ENCODE peak calls at places on chromosomes 16 and 17, in nine cellular contexts. B, G, K, X, L, D, R, Q and S are unnamed samples.
A peak's percentile ranks its signal among the peaks of the same experiment; 100 is the strongest.

GRCh38 chr17:1829189-1829578 is 518 bp downstream of the SMYD4 start:
- DNase-seq in B (peak; percentile 23), G (no peak), K (no peak), X (peak; percentile 5), L (no peak), D (peak; percentile 68), R (no peak), Q (no peak), S (no peak)

GRCh38 chr17:59221159-59221847 is 992 bp downstream of the GDPD1 start:
- DNase-seq in B (no peak), G (peak; percentile 43), K (no peak), X (no peak), L (no peak), D (no peak), R (no peak), Q (peak; percentile 48), S (no peak)

GRCh38 chr17:17685775-17686291 is 4.6 kb downstream of the RAI1 start:
- DNase-seq in B (no peak), G (peak; percentile 65), K (peak; percentile 85), X (peak; percentile 75), L (no peak), D (peak; percentile 49), R (no peak), Q (peak; percentile 78), S (peak; percentile 66)

GRCh38 chr17:1779571-1780074 is 17.8 kb downstream of the SERPINF1 start:
- DNase-seq in B (peak; percentile 94), G (peak; percentile 92), K (peak; percentile 57), X (peak; percentile 99), L (no peak), D (peak; percentile 52), R (peak; percentile 93), Q (peak; percentile 71), S (no peak)

GRCh38 chr16:87308826-87309225 is 8.4 kb downstream of the C16orf95 start:
- DNase-seq in B (no peak), G (no peak), K (no peak), X (no peak), L (no peak), D (no peak), R (no peak), Q (no peak), S (no peak)

GRCh38 chr16:27429981-27430441 is 28.0 kb downstream of the IL21R start:
- DNase-seq in B (peak; percentile 11), G (peak; percentile 2), K (no peak), X (no peak), L (no peak), D (no peak), R (peak; percentile 79), Q (no peak), S (peak; percentile 7)

GRCh38 chr17:185445-186138 is 4.1 kb upstream of the DOC2B start:
- DNase-seq in B (no peak), G (no peak), K (no peak), X (no peak), L (no peak), D (no peak), R (no peak), Q (no peak), S (no peak)

GRCh38 chr16:71467810-71468209 is 5.8 kb upstream of the ZNF23 start:
- DNase-seq in B (no peak), G (peak; percentile 37), K (no peak), X (peak; percentile 20), L (no peak), D (peak; percentile 34), R (no peak), Q (no peak), S (peak; percentile 46)

GRCh38 chr16:26644912-26645543 is 421.7 kb upstream of the C16orf82 start:
- DNase-seq in B (no peak), G (no peak), K (no peak), X (no peak), L (no peak), D (no peak), R (no peak), Q (no peak), S (no peak)

GRCh38 chr17:1931759-1932579 is 93.2 kb downstream of the RTN4RL1 start:
- DNase-seq in B (no peak), G (peak; percentile 59), K (no peak), X (peak; percentile 9), L (no peak), D (peak; percentile 73), R (no peak), Q (no peak), S (peak; percentile 6)

GRCh38 chr17:40818733-40819527 is 3.5 kb downstream of the KRT10 start:
- DNase-seq in B (peak; percentile 68), G (peak; percentile 89), K (peak; percentile 81), X (peak; percentile 76), L (peak; percentile 17), D (peak; percentile 83), R (peak; percentile 83), Q (peak; percentile 86), S (peak; percentile 87)

GRCh38 chr17:79941088-79942010 is 94.3 kb downstream of the TBC1D16 start:
- DNase-seq in B (no peak), G (peak; percentile 50), K (no peak), X (no peak), L (no peak), D (peak; percentile 5), R (no peak), Q (peak; percentile 42), S (no peak)

GRCh38 chr17:8153550-8153956 is 1.3 kb upstream of the PER1 start:
- DNase-seq in B (peak; percentile 79), G (peak; percentile 80), K (peak; percentile 95), X (peak; percentile 98), L (peak; percentile 73), D (peak; percentile 88), R (no peak), Q (peak; percentile 81), S (peak; percentile 98)

GRCh38 chr16:72788269-72788809 is 259.6 kb downstream of the ZFHX3 start:
- DNase-seq in B (no peak), G (no peak), K (no peak), X (no peak), L (no peak), D (no peak), R (no peak), Q (peak; percentile 49), S (no peak)

GRCh38 chr17:7114875-7115614 is 423 bp upstream of the ASGR2 start:
- DNase-seq in B (no peak), G (no peak), K (peak; percentile 32), X (no peak), L (no peak), D (no peak), R (no peak), Q (no peak), S (no peak)

GRCh38 chr17:43669971-43670644 is 8.4 kb upstream of the MEOX1 start:
- DNase-seq in B (no peak), G (no peak), K (no peak), X (peak; percentile 17), L (no peak), D (peak; percentile 52), R (no peak), Q (no peak), S (no peak)

GRCh38 chr16:71629617-71630016 is 3.6 kb downstream of the MARVELD3 start:
- DNase-seq in B (no peak), G (no peak), K (no peak), X (no peak), L (no peak), D (peak; percentile 84), R (no peak), Q (no peak), S (no peak)

GRCh38 chr17:54996441-54996840 is 27.9 kb downstream of the STXBP4 start:
- DNase-seq in B (no peak), G (no peak), K (no peak), X (no peak), L (no peak), D (no peak), R (no peak), Q (no peak), S (no peak)

GRCh38 chr17:80395402-80396151 is 19.4 kb upstream of the ENDOV start:
- DNase-seq in B (no peak), G (no peak), K (peak; percentile 65), X (no peak), L (no peak), D (no peak), R (no peak), Q (no peak), S (no peak)

GRCh38 chr16:29710227-29711219 is 31.5 kb downstream of the QPRT start:
- DNase-seq in B (no peak), G (no peak), K (peak; percentile 38), X (peak; percentile 75), L (no peak), D (peak; percentile 26), R (no peak), Q (peak; percentile 3), S (peak; percentile 82)
- H3K27ac ChIP-seq in B (no peak overlapping the region), G (no peak overlapping the region), K (peak overlapping the region; percentile 3), X (no peak overlapping the region), L (peak overlapping the region; percentile 52), D (no peak overlapping the region), R (no peak overlapping the region), Q (no peak overlapping the region), S (peak overlapping the region; percentile 17)

GRCh38 chr16:35409503-35409902 is 1950.1 kb downstream of the TP53TG3F start:
- DNase-seq in B (no peak), G (no peak), K (no peak), X (peak; percentile 1), L (no peak), D (no peak), R (no peak), Q (no peak), S (no peak)
- H3K9me3 ChIP-seq in B (peaks cover 14% of the 10 kb centered on the region), G (no peaks in the 10 kb centered on the region), K (no peaks in the 10 kb centered on the region), X (no peaks in the 10 kb centered on the region), L (no peaks in the 10 kb centered on the region), D (no peaks in the 10 kb centered on the region), R (no peaks in the 10 kb centered on the region), Q (no peaks in the 10 kb centered on the region), S (peaks cover 2% of the 10 kb centered on the region)

DNA sequence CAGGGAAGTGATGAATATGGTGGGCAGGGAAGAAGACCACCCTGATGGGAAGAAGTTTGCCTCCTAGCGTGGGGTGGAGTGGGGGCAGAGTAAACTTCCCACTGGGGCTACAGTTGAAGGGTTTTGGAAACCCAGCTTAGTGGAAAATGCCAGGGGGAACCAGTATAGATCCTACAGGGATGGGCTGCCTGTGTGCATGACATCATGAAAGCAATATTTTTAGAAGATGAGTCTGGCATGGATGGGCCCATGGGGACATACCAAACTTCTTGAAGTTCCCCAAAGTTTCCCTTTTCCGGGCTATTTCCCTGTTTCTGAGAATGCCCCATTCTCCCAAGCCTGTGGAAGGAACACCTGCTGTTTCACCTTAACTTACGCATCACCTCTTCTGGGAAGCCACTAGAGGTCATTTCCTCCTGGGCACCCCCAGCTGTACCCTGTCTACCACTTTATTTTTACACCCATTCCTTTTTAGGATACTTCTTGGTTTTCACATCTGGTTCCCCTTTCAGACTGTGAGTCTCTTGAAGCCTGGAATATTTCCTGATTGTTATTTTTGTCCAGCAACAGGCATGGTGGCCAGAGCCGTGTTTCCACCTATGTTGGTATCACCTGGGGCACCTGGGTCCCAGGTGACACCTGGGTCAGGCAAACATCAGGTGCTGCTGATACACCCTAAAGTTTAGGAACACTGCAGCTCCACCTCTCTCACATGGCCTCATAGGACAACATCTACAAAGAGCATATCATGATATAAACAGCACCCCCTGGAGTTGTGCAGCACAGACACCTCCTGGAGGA is 9.8 kb downstream of the SOCS3 start:
- DNase-seq in B (no peak), G (no peak), K (no peak), X (no peak), L (no peak), D (no peak), R (no peak), Q (no peak), S (no peak)
- TF ChIP-seq CTCF in B (no peak), G (no peak), K (no peak), X (peak; percentile 6), L (no peak), D (no peak), R (no peak), Q (no peak), S (no peak)

DNA sequence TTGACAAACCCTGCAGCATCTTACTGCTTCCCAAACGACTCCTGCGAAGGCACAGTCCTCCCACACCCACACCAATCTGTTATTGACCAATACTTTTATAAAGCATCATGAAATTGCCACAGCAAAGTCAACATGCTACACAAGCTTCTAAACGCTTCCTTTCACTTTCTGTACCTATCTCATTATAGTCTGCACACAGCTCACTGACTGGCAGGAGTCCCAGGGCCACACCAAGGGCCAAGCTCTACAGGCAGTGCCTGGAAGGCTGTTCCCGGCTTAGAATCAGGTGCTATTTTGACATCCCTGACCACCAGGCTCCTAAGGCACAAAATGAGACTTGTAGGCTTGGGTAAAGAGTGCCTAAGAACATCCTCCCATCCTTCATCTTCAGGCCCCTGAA is 39.5 kb downstream of the USP7 start:
- DNase-seq in B (no peak), G (no peak), K (peak; percentile 85), X (no peak), L (no peak), D (peak; percentile 87), R (no peak), Q (no peak), S (no peak)
- H3K27ac ChIP-seq in B (no peak overlapping the region), G (no peak overlapping the region), K (peak overlapping the region; percentile 41), X (no peak overlapping the region), L (no peak overlapping the region), D (no peak overlapping the region), R (no peak overlapping the region), Q (no peak overlapping the region), S (no peak overlapping the region)